ENCODE peak calls at places on chromosomes 5 and 9, in six cellular contexts. D is hepatic stellate cell, M is aorta, C is cardiac muscle cell, V is HTR-8/SVneo, Z is T1000. X is an unnamed sample.

GRCh38 chr9:108889649-108890067 is 27.6 kb downstream of the ACTL7A start:
- DNase-seq in D (peak; percentile 11), V (peak; percentile 22), M (no peak), C (peak; percentile 72), Z (no peak), X (no peak)

GRCh38 chr9:15078345-15078744 is 168.1 kb upstream of the FREM1 start:
- DNase-seq in D (no peak), C (no peak), M (no peak), Z (no peak), V (no peak), X (no peak)

GRCh38 chr5:1736889-1737711 is 62.5 kb downstream of the MRPL36 start:
- DNase-seq in V (no peak), D (no peak), M (no peak), C (no peak), Z (no peak), X (no peak)

GRCh38 chr5:154110781-154111180 is 72.0 kb downstream of the MFAP3 start:
- DNase-seq in V (peak; percentile 3), M (no peak), C (no peak), Z (no peak), D (peak; percentile 20), X (no peak)

GRCh38 chr9:119802621-119803020 is 433.4 kb upstream of the BRINP1 start:
- DNase-seq in Z (no peak), C (no peak), V (no peak), D (no peak), M (peak; percentile 74), X (no peak)

GRCh38 chr9:306907-307306 is 92.2 kb downstream of the DOCK8 start:
- DNase-seq in C (no peak), Z (no peak), V (no peak), D (no peak), M (no peak), X (no peak)

GRCh38 chr9:128066713-128067621 is at the start of gene NAIF1:
- DNase-seq in C (peak; percentile 99), M (peak; percentile 98), D (peak; percentile 99), Z (peak; percentile 94), V (peak; percentile 95), X (peak; percentile 98)

GRCh38 chr5:103706939-103707682 is 144.5 kb upstream of the NUDT12 start:
- DNase-seq in M (no peak), D (no peak), C (peak; percentile 11), V (no peak), Z (no peak), X (no peak)

GRCh38 chr5:140362875-140363630 is 3.1 kb downstream of the SLC4A9 start:
- DNase-seq in M (peak; percentile 76), C (peak; percentile 86), D (peak; percentile 83), V (peak; percentile 54), Z (peak; percentile 9), X (peak; percentile 87)

X was measured in left lobe of liver.